ENCODE peak calls at places on chromosome 5, in seven cellular contexts. K is stomach, V is ovary, Q is colonic mucosa, Z is kidney, O is cardiac muscle cell, N is fibroblast of lung. P is an unnamed sample.

GRCh38 chr5:120454094-120454798 is 9.9 kb upstream of the PRR16 start:
- DNase-seq in K (no peak), V (no peak), Q (no peak), Z (no peak), O (peak), N (peak), P (no peak)

GRCh38 chr5:163696270-163696887 is 191.0 kb downstream of the MAT2B start:
- DNase-seq in K (no peak), V (no peak), Q (peak), Z (no peak), O (peak), N (peak), P (peak)

GRCh38 chr5:105688227-105688807 is 1982.4 kb downstream of the EFNA5 start:
- DNase-seq in K (no peak), V (no peak), Q (no peak), Z (no peak), O (no peak), N (no peak), P (no peak)

GRCh38 chr5:151234476-151235238 is 10.8 kb upstream of the CCDC69 start:
- DNase-seq in K (peak), V (peak), Q (peak), Z (peak), O (no peak), N (peak), P (no peak)

GRCh38 chr5:146284016-146284415 is 54.6 kb upstream of the POU4F3 start:
- DNase-seq in K (no peak), V (no peak), Q (no peak), Z (no peak), O (no peak), N (peak), P (no peak)

GRCh38 chr5:79684782-79685181 is 4.9 kb upstream of the CMYA5 start:
- DNase-seq in K (no peak), V (no peak), Q (no peak), Z (no peak), O (no peak), N (no peak), P (no peak)

GRCh38 chr5:6649186-6649585 is 15.9 kb downstream of the SRD5A1 start:
- DNase-seq in K (no peak), V (no peak), Q (no peak), Z (no peak), O (peak), N (no peak), P (no peak)

GRCh38 chr5:54514841-54515432 is 2.6 kb upstream of the SNX18 start:
- DNase-seq in K (no peak), V (no peak), Q (no peak), Z (no peak), O (no peak), N (peak), P (no peak)

GRCh38 chr5:133427121-133427777 is 185.1 kb downstream of the FSTL4 start:
- DNase-seq in K (no peak), V (no peak), Q (no peak), Z (no peak), O (no peak), N (peak), P (no peak)

GRCh38 chr5:98938459-98938858 is 9.7 kb upstream of the CHD1 start:
- DNase-seq in K (no peak), V (no peak), Q (no peak), Z (no peak), O (peak), N (peak), P (peak)

GRCh38 chr5:10288600-10289213 is 19.0 kb downstream of the CMBL start:
- DNase-seq in K (peak), V (peak), Q (peak), Z (peak), O (peak), N (no peak), P (no peak)

GRCh38 chr5:80117446-80117845 is 82.3 kb downstream of the THBS4 start:
- DNase-seq in K (no peak), V (no peak), Q (no peak), Z (no peak), O (no peak), N (peak), P (no peak)

GRCh38 chr5:27733242-27733641 is 694.9 kb upstream of the CDH9 start:
- DNase-seq in K (no peak), V (no peak), Q (no peak), Z (no peak), O (no peak), N (no peak), P (no peak)

GRCh38 chr5:177469061-177469628 is 4.3 kb downstream of the DBN1 start:
- DNase-seq in K (no peak), V (peak), Q (no peak), Z (no peak), O (no peak), N (peak), P (no peak)

GRCh38 chr5:172640139-172640538 is 924 bp upstream of the NEURL1B start:
- DNase-seq in K (no peak), V (no peak), Q (no peak), Z (no peak), O (no peak), N (no peak), P (no peak)
- H3K4me3 ChIP-seq in K (no peak), V (no peak), Q (no peak), Z (no peak), O (no peak), N (no peak), P (no peak)

GRCh38 chr5:170296935-170297588 is 515 bp downstream of the LCP2 start:
- DNase-seq in K (no peak), V (no peak), Q (no peak), Z (no peak), O (no peak), N (no peak), P (no peak)
- H3K4me3 ChIP-seq in K (peak), V (peak), Q (peak), Z (peak), O (no peak), N (no peak), P (no peak)

GRCh38 chr5:69086206-69086605 is 7.6 kb upstream of the SLC30A5 start:
- DNase-seq in K (no peak), V (no peak), Q (no peak), Z (no peak), O (no peak), N (no peak), P (no peak)

GRCh38 chr5:69078921-69079537 is 14.8 kb upstream of the SLC30A5 start:
- DNase-seq in K (no peak), V (no peak), Q (no peak), Z (no peak), O (no peak), N (no peak), P (no peak)

GRCh38 chr5:69079556-69079955 is 14.3 kb upstream of the SLC30A5 start:
- DNase-seq in K (no peak), V (no peak), Q (no peak), Z (no peak), O (no peak), N (no peak), P (no peak)

GRCh38 chr5:69084903-69085302 is 8.9 kb upstream of the SLC30A5 start:
- DNase-seq in K (no peak), V (no peak), Q (no peak), Z (no peak), O (no peak), N (no peak), P (no peak)

GRCh38 chr5:69083412-69083811 is 10.4 kb upstream of the SLC30A5 start:
- DNase-seq in K (no peak), V (no peak), Q (peak), Z (no peak), O (no peak), N (no peak), P (peak)
- H3K4me3 ChIP-seq in K (no peak), V (no peak), Q (no peak), Z (no peak), O (no peak), N (no peak), P (no peak)

GRCh38 chr5:61304611-61305369 is 27.3 kb upstream of the ZSWIM6 start:
- DNase-seq in K (peak), V (no peak), Q (peak), Z (peak), O (no peak), N (peak), P (peak)
- H3K4me3 ChIP-seq in K (no peak), V (no peak), Q (no peak), Z (no peak), O (no peak), N (no peak), P (no peak)

GRCh38 chr5:42812620-42813019 is 928 bp upstream of the SELENOP start:
- DNase-seq in K (no peak), V (no peak), Q (no peak), Z (no peak), O (no peak), N (no peak), P (no peak)
- H3K4me3 ChIP-seq in K (no peak), V (peak), Q (no peak), Z (no peak), O (no peak), N (no peak), P (no peak)

P was measured in Caco-2.